ENCODE peak calls at places on chromosomes 2 and 18, in eight cellular contexts. V is body of pancreas; F is upper lobe of right lung; O is transverse colon; W is AG04450; U is CD8-positive, alpha-beta memory T cell; A is fibroblast of lung; M is uterus. X is an unnamed sample.
A peak's percentile ranks its signal among the peaks of the same experiment; 100 is the strongest.

GRCh38 chr2:129015886-129016285 is 697.2 kb upstream of the HS6ST1 start:
- DNase-seq in O (no peak), W (no peak), U (no peak), A (no peak), F (no peak), M (no peak), V (no peak), X (no peak)

GRCh38 chr18:78904179-78904531 is 75.5 kb upstream of the SALL3 start:
- DNase-seq in O (no peak), W (no peak), A (no peak), U (no peak), M (no peak), V (no peak), F (peak; percentile 16), X (no peak)

GRCh38 chr2:52220393-52220792 is 1188.5 kb upstream of the NRXN1 start:
- DNase-seq in A (no peak), V (peak; percentile 16), O (no peak), U (no peak), F (peak; percentile 72), M (no peak), W (no peak), X (no peak)

GRCh38 chr2:20674974-20675679 is 8.2 kb downstream of the GDF7 start:
- DNase-seq in A (peak; percentile 77), W (peak; percentile 60), O (no peak), U (no peak), F (no peak), V (no peak), M (peak; percentile 83), X (no peak)

GRCh38 chr2:189308056-189308790 is 128.7 kb upstream of the COL5A2 start:
- DNase-seq in M (no peak), O (no peak), V (no peak), A (no peak), U (no peak), W (no peak), F (no peak), X (no peak)

GRCh38 chr2:145235312-145235711 is 715.4 kb upstream of the ZEB2 start:
- DNase-seq in U (no peak), W (no peak), F (no peak), V (no peak), O (no peak), A (no peak), M (no peak), X (no peak)

GRCh38 chr2:128313076-128313836 is 5.4 kb downstream of the HS6ST1 start:
- DNase-seq in O (no peak), M (no peak), W (no peak), V (peak; percentile 14), A (peak; percentile 72), F (no peak), U (no peak), X (peak; percentile 16)

GRCh38 chr2:221228214-221228769 is 343.8 kb downstream of the EPHA4 start:
- DNase-seq in W (no peak), A (no peak), O (no peak), V (no peak), U (no peak), F (no peak), M (no peak), X (no peak)

GRCh38 chr2:101704046-101704466 is 6.5 kb downstream of the MAP4K4 start:
- DNase-seq in V (no peak), F (no peak), A (peak; percentile 81), O (no peak), U (peak; percentile 26), M (peak; percentile 71), W (peak; percentile 66), X (no peak)

GRCh38 chr2:41414486-41415230 is 633.2 kb upstream of the PKDCC start:
- DNase-seq in O (no peak), U (no peak), W (no peak), A (no peak), F (no peak), M (no peak), V (no peak), X (no peak)

GRCh38 chr2:241064008-241064801 is 37.9 kb downstream of the MTERF4 start:
- DNase-seq in W (no peak), A (no peak), F (peak; percentile 87), O (peak; percentile 64), M (no peak), U (no peak), V (peak; percentile 69), X (peak; percentile 47)

GRCh38 chr18:12520442-12520992 is 112.8 kb downstream of the PRELID3A start:
- DNase-seq in W (no peak), A (peak; percentile 27), F (no peak), V (no peak), U (no peak), O (no peak), M (no peak), X (no peak)

GRCh38 chr2:27583390-27583915 is 611 bp downstream of the ZNF512 start:
- DNase-seq in A (peak; percentile 19), F (no peak), V (no peak), M (no peak), U (no peak), W (no peak), O (no peak), X (no peak)

GRCh38 chr2:169859423-169859822 is 32.2 kb downstream of the UBR3 start:
- DNase-seq in O (no peak), V (no peak), W (no peak), A (no peak), F (no peak), M (no peak), U (no peak), X (no peak)
- H3K9me3 ChIP-seq in O (no peaks in the 10 kb centered on the region), V (no peaks in the 10 kb centered on the region), W (no peaks in the 10 kb centered on the region), A (no peaks in the 10 kb centered on the region), F (no peaks in the 10 kb centered on the region), M (no peaks in the 10 kb centered on the region), U (no peaks in the 10 kb centered on the region), X (no peaks in the 10 kb centered on the region)

DNA sequence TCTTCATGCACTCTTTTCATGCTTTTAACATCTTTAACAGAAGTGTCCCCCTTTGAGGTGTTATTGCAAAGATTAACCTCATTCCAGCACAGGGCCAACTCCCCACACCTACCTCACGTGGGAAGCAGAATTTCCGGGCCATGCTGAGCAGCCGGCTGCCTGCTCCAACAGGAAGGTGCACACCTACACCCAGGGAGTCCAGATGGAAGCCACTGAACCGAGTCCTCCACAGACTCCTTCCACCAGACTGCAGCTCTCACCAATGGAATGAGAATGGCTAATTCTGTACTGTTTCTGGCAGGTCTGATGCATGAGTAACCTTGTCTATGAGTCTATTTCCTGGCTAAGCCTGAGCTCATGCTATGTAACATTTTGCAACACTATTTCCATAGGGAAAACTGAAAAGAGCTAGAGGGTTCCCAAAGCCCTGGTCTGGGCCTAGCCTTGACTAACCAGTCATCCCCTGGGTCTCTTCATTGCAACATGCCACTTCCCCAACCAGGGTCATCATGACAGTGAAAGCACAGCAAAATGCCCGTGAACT is 11.0 kb downstream of the ERFE start:
- DNase-seq in V (no peak), U (no peak), F (peak; percentile 58), M (no peak), O (no peak), W (peak; percentile 88), A (peak; percentile 97), X (no peak)
- H3K27ac ChIP-seq in V (peak overlapping the region; percentile 52), U (peak overlapping the region; percentile 11), F (no peak overlapping the region), M (peak overlapping the region; percentile 23), O (peak overlapping the region; percentile 74), W (peak overlapping the region; percentile 100), A (peak overlapping the region; percentile 92), X (peak overlapping the region; percentile 48)

GRCh38 chr2:183592271-183592670 is 468.0 kb downstream of the NUP35 start:
- DNase-seq in M (no peak), O (no peak), W (no peak), V (no peak), U (no peak), F (no peak), A (no peak), X (no peak)

GRCh38 chr2:183594150-183594549 is 469.9 kb downstream of the NUP35 start:
- DNase-seq in F (no peak), M (no peak), A (no peak), U (no peak), O (no peak), W (no peak), V (no peak), X (no peak)

GRCh38 chr2:183597841-183598240 is 473.6 kb downstream of the NUP35 start:
- DNase-seq in F (no peak), O (no peak), A (no peak), W (no peak), U (no peak), V (no peak), M (no peak), X (no peak)
- H3K9me3 ChIP-seq in F (no peaks in the 10 kb centered on the region), O (no peaks in the 10 kb centered on the region), A (no peaks in the 10 kb centered on the region), W (peaks cover 3% of the 10 kb centered on the region), U (no peaks in the 10 kb centered on the region), V (no peaks in the 10 kb centered on the region), M (no peaks in the 10 kb centered on the region), X (no peaks in the 10 kb centered on the region)

GRCh38 chr2:38237311-38237710 is 139.8 kb downstream of the ATL2 start:
- DNase-seq in V (no peak), A (peak; percentile 18), W (no peak), O (no peak), F (no peak), M (no peak), U (no peak), X (no peak)
- H3K27ac ChIP-seq in V (no peak overlapping the region), A (no peak overlapping the region), W (no peak overlapping the region), O (no peak overlapping the region), F (no peak overlapping the region), M (no peak overlapping the region), U (no peak overlapping the region), X (no peak overlapping the region)

DNA sequence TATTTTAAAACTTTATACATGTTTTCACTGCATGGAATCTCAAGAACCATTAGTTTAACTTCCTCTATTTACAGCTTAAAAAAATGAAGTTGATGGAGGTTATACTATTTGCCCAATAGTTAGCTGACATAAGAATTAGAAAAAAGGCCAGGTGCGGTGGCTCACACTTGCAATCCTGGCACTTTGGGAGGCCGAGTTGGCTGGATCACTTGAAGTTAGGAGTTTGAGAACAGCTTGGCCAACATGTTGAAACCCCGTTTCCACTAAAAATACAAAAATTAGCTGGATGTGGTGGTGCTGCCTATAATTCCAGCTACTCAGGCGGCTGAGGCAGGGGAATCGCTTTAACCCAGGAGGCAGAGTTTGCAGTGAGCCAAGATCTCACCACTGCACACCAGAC is 125.1 kb upstream of the CDH19 start:
- DNase-seq in M (no peak), V (no peak), W (no peak), A (no peak), U (no peak), F (no peak), O (no peak), X (no peak)
- H3K9me3 ChIP-seq in M (no peaks in the 10 kb centered on the region), V (no peaks in the 10 kb centered on the region), W (peaks cover 11% of the 10 kb centered on the region), A (no peaks in the 10 kb centered on the region), U (no peaks in the 10 kb centered on the region), F (no peaks in the 10 kb centered on the region), O (no peaks in the 10 kb centered on the region), X (no peaks in the 10 kb centered on the region)

GRCh38 chr2:236642584-236643291 is 73.1 kb downstream of the ACKR3 start:
- DNase-seq in W (peak; percentile 37), F (peak; percentile 72), A (peak; percentile 100), U (no peak), V (peak; percentile 34), M (peak; percentile 93), O (peak; percentile 73), X (peak; percentile 58)
- H3K27ac ChIP-seq in W (peak overlapping the region; percentile 39), F (peak overlapping the region; percentile 25), A (peak overlapping the region; percentile 88), U (no peak overlapping the region), V (no peak overlapping the region), M (peak overlapping the region; percentile 76), O (peak overlapping the region; percentile 70), X (peak overlapping the region; percentile 18)

DNA sequence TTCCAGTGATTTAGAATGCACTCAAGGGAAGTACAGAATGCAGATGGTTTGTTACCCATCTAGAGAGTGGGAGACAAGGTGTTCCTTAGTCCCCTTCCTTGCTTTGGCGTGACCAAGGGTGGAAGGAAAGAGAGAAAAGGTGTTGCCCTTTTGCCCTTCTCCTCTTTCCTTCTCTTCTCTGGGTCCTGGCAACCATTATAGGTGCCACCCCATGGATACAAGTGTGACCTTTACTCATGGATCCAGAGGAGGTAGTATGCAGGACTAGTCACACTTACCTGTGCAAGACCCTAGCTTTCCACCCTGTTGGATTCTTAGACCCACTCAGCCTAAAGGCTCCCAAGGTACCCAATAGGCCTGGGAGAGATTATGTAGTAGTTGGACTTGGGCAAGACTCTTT is 11.6 kb upstream of the RBFA start:
- DNase-seq in F (no peak), V (no peak), A (peak; percentile 27), W (no peak), M (no peak), O (no peak), U (no peak), X (no peak)
- H3K9me3 ChIP-seq in F (peaks cover 64% of the 10 kb centered on the region), V (peaks cover 55% of the 10 kb centered on the region), A (no peaks in the 10 kb centered on the region), W (peaks cover 53% of the 10 kb centered on the region), M (peaks cover 78% of the 10 kb centered on the region), O (peaks cover 87% of the 10 kb centered on the region), U (peaks cover 61% of the 10 kb centered on the region), X (no peaks in the 10 kb centered on the region)